ENCODE peak calls at places on chromosomes 5 and 9, in seven cellular contexts. One of them, this sample, is unnamed.

GRCh38 chr5:7850533-7851239 is at the start of gene CFAP90:
- DNase-seq in thyroid gland: peak; percentile 69
- DNase-seq in PC-9: no peak
- DNase-seq in lower lobe of right lung: peak; percentile 82
- DNase-seq in IMR-90: peak; percentile 30
- DNase-seq in pancreas: peak; percentile 76
- DNase-seq in A673: peak; percentile 25
- DNase-seq in this sample: peak; percentile 40

GRCh38 chr9:96457266-96457665 is 7.3 kb downstream of the HABP4 start:
- DNase-seq in thyroid gland: no peak
- DNase-seq in PC-9: no peak
- DNase-seq in lower lobe of right lung: no peak
- DNase-seq in IMR-90: no peak
- DNase-seq in pancreas: no peak
- DNase-seq in A673: no peak
- DNase-seq in this sample: no peak

GRCh38 chr9:97769208-97769607 is 72.1 kb upstream of the XPA start:
- DNase-seq in thyroid gland: no peak
- DNase-seq in PC-9: no peak
- DNase-seq in lower lobe of right lung: no peak
- DNase-seq in IMR-90: no peak
- DNase-seq in pancreas: no peak
- DNase-seq in A673: no peak
- DNase-seq in this sample: no peak

GRCh38 chr5:10454591-10455272 is 13.1 kb downstream of the ROPN1L start:
- DNase-seq in thyroid gland: no peak
- DNase-seq in PC-9: peak; percentile 63
- DNase-seq in lower lobe of right lung: no peak
- DNase-seq in IMR-90: peak; percentile 83
- DNase-seq in pancreas: no peak
- DNase-seq in A673: no peak
- DNase-seq in this sample: no peak

GRCh38 chr5:173618927-173619519 is 2.6 kb upstream of the BOD1 start:
- DNase-seq in thyroid gland: peak; percentile 41
- DNase-seq in PC-9: peak; percentile 48
- DNase-seq in lower lobe of right lung: no peak
- DNase-seq in IMR-90: peak; percentile 58
- DNase-seq in pancreas: peak; percentile 32
- DNase-seq in A673: peak; percentile 50
- DNase-seq in this sample: peak; percentile 25

GRCh38 chr9:103281126-103281525 is 286.0 kb downstream of the CYLC2 start:
- DNase-seq in thyroid gland: no peak
- DNase-seq in PC-9: no peak
- DNase-seq in lower lobe of right lung: no peak
- DNase-seq in IMR-90: no peak
- DNase-seq in pancreas: no peak
- DNase-seq in A673: no peak
- DNase-seq in this sample: no peak

GRCh38 chr5:147576646-147577535 is 67.0 kb upstream of the DPYSL3 start:
- DNase-seq in thyroid gland: peak; percentile 49
- DNase-seq in PC-9: peak; percentile 33
- DNase-seq in lower lobe of right lung: peak; percentile 55
- DNase-seq in IMR-90: peak; percentile 29
- DNase-seq in pancreas: peak; percentile 20
- DNase-seq in A673: peak; percentile 58
- DNase-seq in this sample: no peak

GRCh38 chr5:132491368-132492364 is 1.1 kb upstream of the IRF1 start:
- DNase-seq in thyroid gland: no peak
- DNase-seq in PC-9: no peak
- DNase-seq in lower lobe of right lung: no peak
- DNase-seq in IMR-90: no peak
- DNase-seq in pancreas: peak; percentile 39
- DNase-seq in A673: no peak
- DNase-seq in this sample: no peak

GRCh38 chr9:37974506-37975173 is 70.7 kb upstream of the SLC25A51 start:
- DNase-seq in thyroid gland: no peak
- DNase-seq in PC-9: no peak
- DNase-seq in lower lobe of right lung: no peak
- DNase-seq in IMR-90: no peak
- DNase-seq in pancreas: no peak
- DNase-seq in A673: no peak
- DNase-seq in this sample: no peak

GRCh38 chr9:79759460-79759859 is 187.7 kb downstream of the TLE4 start:
- DNase-seq in thyroid gland: no peak
- DNase-seq in PC-9: no peak
- DNase-seq in lower lobe of right lung: no peak
- DNase-seq in IMR-90: no peak
- DNase-seq in pancreas: no peak
- DNase-seq in A673: no peak
- DNase-seq in this sample: no peak

GRCh38 chr5:88667187-88668141 is 215.5 kb downstream of the MEF2C start:
- DNase-seq in thyroid gland: no peak
- DNase-seq in PC-9: no peak
- DNase-seq in lower lobe of right lung: no peak
- DNase-seq in IMR-90: no peak
- DNase-seq in pancreas: no peak
- DNase-seq in A673: peak; percentile 54
- DNase-seq in this sample: no peak

GRCh38 chr9:111991179-111991578 is 94.6 kb downstream of the UGCG start:
- DNase-seq in thyroid gland: no peak
- DNase-seq in PC-9: no peak
- DNase-seq in lower lobe of right lung: no peak
- DNase-seq in IMR-90: no peak
- DNase-seq in pancreas: no peak
- DNase-seq in A673: no peak
- DNase-seq in this sample: no peak

GRCh38 chr5:17261075-17261474 is 43.6 kb downstream of the BASP1 start:
- DNase-seq in thyroid gland: no peak
- DNase-seq in PC-9: no peak
- DNase-seq in lower lobe of right lung: no peak
- DNase-seq in IMR-90: no peak
- DNase-seq in pancreas: no peak
- DNase-seq in A673: no peak
- DNase-seq in this sample: no peak

GRCh38 chr9:111659706-111660105 is 1.7 kb upstream of the GNG10 start:
- DNase-seq in thyroid gland: no peak
- DNase-seq in PC-9: no peak
- DNase-seq in lower lobe of right lung: no peak
- DNase-seq in IMR-90: no peak
- DNase-seq in pancreas: no peak
- DNase-seq in A673: no peak
- DNase-seq in this sample: no peak

GRCh38 chr5:65868509-65868908 is 57.9 kb upstream of the ERBIN start:
- DNase-seq in thyroid gland: no peak
- DNase-seq in PC-9: no peak
- DNase-seq in lower lobe of right lung: no peak
- DNase-seq in IMR-90: no peak
- DNase-seq in pancreas: no peak
- DNase-seq in A673: no peak
- DNase-seq in this sample: no peak

GRCh38 chr9:30628915-30629564 is 1755.4 kb upstream of the ACO1 start:
- DNase-seq in thyroid gland: no peak
- DNase-seq in PC-9: no peak
- DNase-seq in lower lobe of right lung: no peak
- DNase-seq in IMR-90: no peak
- DNase-seq in pancreas: no peak
- DNase-seq in A673: no peak
- DNase-seq in this sample: no peak

GRCh38 chr5:121937762-121938161 is 24.0 kb upstream of the SRFBP1 start:
- DNase-seq in thyroid gland: no peak
- DNase-seq in PC-9: no peak
- DNase-seq in lower lobe of right lung: no peak
- DNase-seq in IMR-90: no peak
- DNase-seq in pancreas: no peak
- DNase-seq in A673: no peak
- DNase-seq in this sample: no peak

DNA sequence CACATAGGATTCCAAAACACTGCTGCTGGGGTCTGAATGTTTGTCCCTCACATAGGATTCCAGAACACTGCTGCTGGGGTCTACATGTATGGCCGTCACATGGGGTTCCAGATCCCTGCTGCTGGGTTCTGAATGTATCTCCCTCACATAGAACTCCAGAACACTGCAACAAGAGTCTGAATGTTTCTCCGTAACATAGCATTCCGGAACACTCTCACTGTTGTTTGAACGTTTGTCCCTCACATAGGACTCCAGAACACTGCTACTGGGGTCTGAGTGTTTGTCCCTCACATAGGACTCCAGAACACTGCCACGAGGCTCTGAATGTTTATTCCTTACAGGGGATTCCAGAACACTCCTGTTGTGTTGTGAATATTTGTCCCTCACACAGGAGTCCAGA is 216.8 kb downstream of the FOXD4L6 start:
- DNase-seq in thyroid gland: no peak
- DNase-seq in PC-9: no peak
- DNase-seq in lower lobe of right lung: no peak
- DNase-seq in IMR-90: no peak
- DNase-seq in pancreas: no peak
- DNase-seq in A673: no peak
- DNase-seq in this sample: no peak
- H3K9me3 ChIP-seq in thyroid gland: peaks cover 10% of the 10 kb centered on the region
- H3K9me3 ChIP-seq in PC-9: no peaks in the 10 kb centered on the region
- H3K9me3 ChIP-seq in lower lobe of right lung: peaks cover 100% of the 10 kb centered on the region
- H3K9me3 ChIP-seq in IMR-90: peaks cover 81% of the 10 kb centered on the region
- H3K9me3 ChIP-seq in pancreas: no peaks in the 10 kb centered on the region
- H3K9me3 ChIP-seq in A673: peaks cover 37% of the 10 kb centered on the region
- H3K9me3 ChIP-seq in this sample: peaks cover 91% of the 10 kb centered on the region

GRCh38 chr5:77218263-77218662 is 7.8 kb downstream of the PDE8B start:
- DNase-seq in thyroid gland: no peak
- DNase-seq in PC-9: no peak
- DNase-seq in lower lobe of right lung: no peak
- DNase-seq in IMR-90: no peak
- DNase-seq in pancreas: no peak
- DNase-seq in A673: no peak
- DNase-seq in this sample: no peak
- TF ChIP-seq CTCF in thyroid gland: no peak
- TF ChIP-seq CTCF in PC-9: no peak
- TF ChIP-seq CTCF in lower lobe of right lung: no peak
- TF ChIP-seq CTCF in IMR-90: no peak
- TF ChIP-seq CTCF in pancreas: no peak
- TF ChIP-seq CTCF in A673: peak; percentile 29
- TF ChIP-seq CTCF in this sample: no peak

DNA sequence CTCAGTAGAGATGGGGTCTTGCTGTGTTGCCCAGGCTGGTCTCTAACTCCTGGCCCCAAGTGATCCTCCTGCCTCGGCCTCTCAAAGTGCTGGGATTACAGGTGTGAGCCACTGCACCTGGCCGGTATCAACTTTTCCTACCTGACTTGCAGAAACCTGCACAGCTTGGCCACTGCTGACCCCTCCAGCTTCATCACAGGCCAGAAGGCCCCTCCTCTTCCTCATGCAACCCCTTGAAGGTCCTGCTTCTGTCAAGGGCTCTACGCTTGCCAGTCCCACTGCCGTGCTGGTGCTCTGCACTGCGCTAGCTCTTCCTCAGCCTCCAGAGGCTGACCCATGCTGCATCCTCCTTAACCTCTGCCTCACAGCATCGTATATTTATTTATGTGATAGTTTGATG is 32.5 kb upstream of the RNU6ATAC start:
- DNase-seq in thyroid gland: no peak
- DNase-seq in PC-9: no peak
- DNase-seq in lower lobe of right lung: no peak
- DNase-seq in IMR-90: no peak
- DNase-seq in pancreas: no peak
- DNase-seq in A673: no peak
- DNase-seq in this sample: no peak
- H3K27ac ChIP-seq in thyroid gland: no peak overlapping the region
- H3K27ac ChIP-seq in PC-9: no peak overlapping the region
- H3K27ac ChIP-seq in lower lobe of right lung: no peak overlapping the region
- H3K27ac ChIP-seq in IMR-90: no peak overlapping the region
- H3K27ac ChIP-seq in pancreas: no peak overlapping the region
- H3K27ac ChIP-seq in A673: no peak overlapping the region
- H3K27ac ChIP-seq in this sample: no peak overlapping the region

GRCh38 chr5:110219769-110220168 is 506.7 kb downstream of the TMEM232 start:
- DNase-seq in thyroid gland: no peak
- DNase-seq in PC-9: no peak
- DNase-seq in lower lobe of right lung: no peak
- DNase-seq in IMR-90: no peak
- DNase-seq in pancreas: no peak
- DNase-seq in A673: no peak
- DNase-seq in this sample: no peak

GRCh38 chr5:110224050-110224449 is 502.4 kb downstream of the TMEM232 start:
- DNase-seq in thyroid gland: no peak
- DNase-seq in PC-9: no peak
- DNase-seq in lower lobe of right lung: no peak
- DNase-seq in IMR-90: no peak
- DNase-seq in pancreas: no peak
- DNase-seq in A673: no peak
- DNase-seq in this sample: no peak

GRCh38 chr5:110221036-110221435 is 505.4 kb downstream of the TMEM232 start:
- DNase-seq in thyroid gland: no peak
- DNase-seq in PC-9: no peak
- DNase-seq in lower lobe of right lung: no peak
- DNase-seq in IMR-90: no peak
- DNase-seq in pancreas: no peak
- DNase-seq in A673: no peak
- DNase-seq in this sample: no peak

DNA sequence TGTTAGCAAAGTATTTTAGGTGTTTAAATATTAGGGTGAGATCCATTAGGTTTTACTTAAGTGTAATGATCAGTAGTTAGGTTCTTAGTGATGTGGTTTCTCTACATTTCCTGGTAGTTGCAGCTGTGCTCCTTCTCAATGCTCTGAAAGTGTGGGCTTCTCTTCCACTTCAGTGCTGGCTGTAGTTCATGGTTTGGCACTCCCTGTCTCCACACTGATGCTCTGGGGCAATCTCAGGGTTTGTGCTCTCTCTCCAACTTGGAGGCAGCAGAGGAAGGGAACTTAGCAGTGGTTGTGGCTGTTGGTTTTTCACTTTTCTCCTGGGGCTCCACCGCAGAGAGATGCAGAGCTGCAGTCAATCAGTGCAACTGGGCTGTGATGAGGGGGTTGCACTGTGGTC is 507.5 kb downstream of the TMEM232 start:
- DNase-seq in thyroid gland: no peak
- DNase-seq in PC-9: no peak
- DNase-seq in lower lobe of right lung: no peak
- DNase-seq in IMR-90: no peak
- DNase-seq in pancreas: no peak
- DNase-seq in A673: no peak
- DNase-seq in this sample: no peak
- H3K9me3 ChIP-seq in thyroid gland: no peaks in the 10 kb centered on the region
- H3K9me3 ChIP-seq in PC-9: no peaks in the 10 kb centered on the region
- H3K9me3 ChIP-seq in lower lobe of right lung: peaks cover 33% of the 10 kb centered on the region
- H3K9me3 ChIP-seq in IMR-90: peaks cover 29% of the 10 kb centered on the region
- H3K9me3 ChIP-seq in pancreas: no peaks in the 10 kb centered on the region
- H3K9me3 ChIP-seq in A673: peaks cover 14% of the 10 kb centered on the region
- H3K9me3 ChIP-seq in this sample: peaks cover 48% of the 10 kb centered on the region

DNA sequence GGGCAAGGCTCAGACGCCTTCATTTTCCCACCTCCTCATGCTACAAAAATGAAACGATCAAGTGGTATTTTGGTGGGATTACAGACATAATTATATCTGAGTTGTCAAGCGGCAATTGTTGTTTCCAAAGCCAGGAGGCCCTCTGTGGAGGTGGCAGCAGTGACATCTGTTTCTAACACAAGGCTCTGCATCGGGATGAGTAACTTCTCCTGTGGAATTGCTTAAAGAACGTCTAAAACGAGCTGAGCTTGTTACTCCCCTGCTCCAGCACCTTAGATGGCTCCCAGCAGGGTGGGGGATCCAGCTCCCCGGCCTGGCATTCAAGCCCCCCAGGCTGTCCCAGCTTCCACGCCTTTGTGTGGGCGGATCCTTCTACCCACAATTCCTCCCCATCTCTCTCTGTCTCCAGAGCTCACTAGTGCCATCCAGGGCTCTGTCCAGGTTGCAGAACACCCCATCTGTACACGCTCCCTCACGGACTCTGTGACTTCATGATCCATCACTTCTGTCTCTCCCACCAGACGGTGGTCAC is 36.8 kb downstream of the DAB2IP start:
- DNase-seq in thyroid gland: no peak
- DNase-seq in PC-9: no peak
- DNase-seq in lower lobe of right lung: peak; percentile 10
- DNase-seq in IMR-90: no peak
- DNase-seq in pancreas: no peak
- DNase-seq in A673: no peak
- DNase-seq in this sample: no peak
- TF ChIP-seq CTCF in thyroid gland: no peak
- TF ChIP-seq CTCF in PC-9: no peak
- TF ChIP-seq CTCF in lower lobe of right lung: no peak
- TF ChIP-seq CTCF in IMR-90: no peak
- TF ChIP-seq CTCF in pancreas: no peak
- TF ChIP-seq CTCF in A673: no peak
- TF ChIP-seq CTCF in this sample: no peak

This sample was measured in CD4-positive, alpha-beta T cell.